ENCODE peak calls at places on chromosomes 12 and 14, in eight cellular contexts. V is HCT116; X is kidney glomerular epithelial cell; C is lung; B is activated CD4-positive, alpha-beta T cell treated with anti-CD3 and anti-CD28 coated beads, Interleukin-2, amount 10 ng/mL, durations not matched to agents 7 days and 5 days; Y is head of caudate nucleus; W is coronary artery; H is activated gamma-delta T cell treated with Interleukin-2 at 50 U/mL for 16 hours. U is an unnamed sample.

GRCh38 chr12:93094988-93095737 is 166.1 kb upstream of the EEA1 start:
- DNase-seq in W (no peak), H (no peak), Y (no peak), C (no peak), V (no peak), B (no peak), X (no peak), U (no peak)

GRCh38 chr14:103803661-103804060 is 43.7 kb downstream of the PPP1R13B start:
- DNase-seq in X (peak; percentile 36), C (no peak), W (no peak), B (no peak), V (no peak), Y (no peak), H (no peak), U (no peak)

GRCh38 chr14:77206877-77207389 is 25.3 kb downstream of the TMEM63C start:
- DNase-seq in Y (no peak), H (no peak), W (no peak), V (no peak), C (no peak), B (no peak), X (no peak), U (no peak)

GRCh38 chr12:57909611-57910010 is 31.8 kb upstream of the ATP23 start:
- DNase-seq in Y (no peak), C (no peak), V (no peak), W (no peak), X (no peak), B (no peak), H (no peak), U (no peak)

GRCh38 chr12:50050410-50051280 is 6.8 kb upstream of the ASIC1 start:
- DNase-seq in C (peak; percentile 76), V (no peak), Y (peak; percentile 24), X (no peak), H (no peak), B (no peak), W (no peak), U (no peak)

GRCh38 chr12:124809878-124810277 is 53.8 kb downstream of the SCARB1 start:
- DNase-seq in C (no peak), X (no peak), V (no peak), H (no peak), B (no peak), W (no peak), Y (no peak), U (no peak)

GRCh38 chr14:82009076-82009475 is 475.4 kb upstream of the SEL1L start:
- DNase-seq in X (no peak), H (no peak), C (no peak), B (no peak), W (no peak), V (no peak), Y (no peak), U (no peak)

GRCh38 chr12:9064815-9065606 is 50.7 kb downstream of the A2M start:
- DNase-seq in V (peak; percentile 71), W (peak; percentile 89), C (peak; percentile 89), H (no peak), B (no peak), X (peak; percentile 20), Y (peak; percentile 52), U (peak; percentile 92)

GRCh38 chr12:90058721-90059120 is 350.1 kb upstream of the ATP2B1 start:
- DNase-seq in B (no peak), C (no peak), X (peak; percentile 68), V (no peak), H (no peak), Y (no peak), W (no peak), U (no peak)

GRCh38 chr12:88299567-88300101 is 157.5 kb downstream of the TMTC3 start:
- DNase-seq in W (no peak), C (no peak), V (peak; percentile 34), X (peak; percentile 97), B (peak; percentile 13), Y (no peak), H (no peak), U (no peak)

GRCh38 chr14:25537846-25538455 is 488.0 kb upstream of the STXBP6 start:
- DNase-seq in Y (no peak), C (no peak), W (no peak), H (no peak), V (no peak), B (peak; percentile 11), X (no peak), U (no peak)

GRCh38 chr14:78448483-78449094 is 278.4 kb downstream of the NRXN3 start:
- DNase-seq in W (no peak), Y (peak; percentile 71), B (peak; percentile 61), C (peak; percentile 29), H (no peak), V (peak; percentile 15), X (no peak), U (no peak)

GRCh38 chr14:103058209-103059055 is 1.1 kb upstream of the CDC42BPB start:
- DNase-seq in Y (no peak), H (no peak), C (no peak), W (no peak), V (no peak), X (no peak), B (no peak), U (peak; percentile 82)

GRCh38 chr12:5507944-5508343 is 76.0 kb downstream of the NTF3 start:
- DNase-seq in V (no peak), Y (no peak), H (no peak), X (no peak), C (no peak), B (no peak), W (peak; percentile 28), U (no peak)

GRCh38 chr14:24040692-24041091 is 11.1 kb upstream of the CARMIL3 start:
- DNase-seq in Y (no peak), B (no peak), V (no peak), W (no peak), C (no peak), X (no peak), H (no peak), U (no peak)

GRCh38 chr12:14993537-14994266 is 20.9 kb downstream of the PDE6H start:
- DNase-seq in H (no peak), V (no peak), Y (no peak), X (no peak), C (no peak), W (no peak), B (no peak), U (no peak)

GRCh38 chr12:57166971-57167371 is 19.6 kb upstream of the LRP1-AS start:
- DNase-seq in V (no peak), Y (no peak), W (no peak), X (peak; percentile 45), H (no peak), C (no peak), B (no peak), U (no peak)

GRCh38 chr12:89319606-89320005 is 32.7 kb downstream of the DUSP6 start:
- DNase-seq in C (no peak), Y (no peak), H (no peak), B (no peak), W (no peak), X (no peak), V (no peak), U (no peak)

GRCh38 chr12:53791735-53792326 is 40.1 kb upstream of the CISTR start:
- DNase-seq in C (no peak), Y (no peak), X (no peak), B (peak; percentile 32), V (peak; percentile 38), H (peak; percentile 14), W (no peak), U (no peak)

GRCh38 chr12:50111417-50111692 is 681 bp upstream of the COX14 start:
- DNase-seq in X (no peak), Y (no peak), B (no peak), C (no peak), W (no peak), V (no peak), H (no peak), U (no peak)

GRCh38 chr12:6791931-6792520 is 2.7 kb downstream of the CD4 start:
- DNase-seq in H (no peak), Y (no peak), B (no peak), V (no peak), W (no peak), C (no peak), X (no peak), U (no peak)

GRCh38 chr12:23204933-23205778 is 580.2 kb downstream of the ETNK1 start:
- DNase-seq in X (peak; percentile 37), H (no peak), C (no peak), B (peak; percentile 12), V (peak; percentile 6), Y (no peak), W (no peak), U (no peak)

GRCh38 chr14:104585966-104586702 is 6.6 kb downstream of the C14orf180 start:
- DNase-seq in Y (no peak), V (no peak), W (no peak), H (no peak), C (no peak), B (no peak), X (no peak), U (no peak)

U was measured in mesenteric fat pad.